ENCODE peak calls at places on chromosomes 3 and 15, in nine cellular contexts. Q is D721Med, E is hippocampal formation, N is right lobe of liver, O is NCI-H1092 treated with DMSO at 0.1 percent for 48 hours, V is mesendoderm, Z is NCI-H510A treated with DMSO at 0.1 percent for 48 hours, W is osteocyte, I is GDM1. H is an unnamed sample.

GRCh38 chr15:91865903-91866302 is 12.4 kb downstream of the SLCO3A1 start:
- DNase-seq in N (no peak), Q (no peak), V (no peak), I (no peak), W (no peak), E (no peak), O (no peak), Z (no peak), H (no peak)

GRCh38 chr3:171506743-171507319 is 46.6 kb upstream of the TNIK start:
- DNase-seq in Q (no peak), W (no peak), N (no peak), I (no peak), O (no peak), V (no peak), E (no peak), Z (no peak), H (no peak)

GRCh38 chr3:140216249-140216648 is 281.3 kb downstream of the CLSTN2 start:
- DNase-seq in W (no peak), Q (no peak), Z (no peak), E (no peak), O (no peak), V (peak; percentile 28), I (no peak), N (no peak), H (no peak)

GRCh38 chr3:86867990-86868389 is 123.0 kb downstream of the VGLL3 start:
- DNase-seq in W (no peak), I (no peak), E (no peak), V (no peak), Q (no peak), O (no peak), N (no peak), Z (no peak), H (no peak)

GRCh38 chr15:43518073-43518761 is 809 bp downstream of the MAP1A start:
- DNase-seq in N (no peak), Z (peak; percentile 72), O (peak; percentile 73), Q (no peak), W (no peak), I (peak; percentile 65), E (peak; percentile 77), V (peak; percentile 75), H (no peak)

GRCh38 chr15:100193277-100193860 is 148.4 kb downstream of the ADAMTS17 start:
- DNase-seq in E (no peak), N (no peak), W (no peak), I (no peak), V (no peak), Q (no peak), Z (no peak), O (no peak), H (no peak)

GRCh38 chr15:92011611-92012367 is 158.3 kb downstream of the SLCO3A1 start:
- DNase-seq in Q (no peak), I (no peak), E (no peak), N (no peak), O (no peak), W (no peak), Z (peak; percentile 54), V (peak; percentile 65), H (no peak)

GRCh38 chr3:64293121-64293520 is 67.9 kb upstream of the PRICKLE2 start:
- DNase-seq in V (no peak), I (no peak), Z (no peak), W (no peak), Q (no peak), E (no peak), N (no peak), O (no peak), H (no peak)

GRCh38 chr3:196968233-196969000 is at the start of gene PIGZ:
- DNase-seq in N (peak; percentile 53), V (no peak), E (peak; percentile 29), Z (peak; percentile 9), I (peak; percentile 54), W (no peak), Q (no peak), O (peak; percentile 28), H (no peak)

GRCh38 chr3:194162817-194163584 is 27.1 kb downstream of the HES1 start:
- DNase-seq in N (no peak), W (no peak), E (no peak), Z (no peak), O (no peak), V (no peak), I (no peak), Q (no peak), H (no peak)

GRCh38 chr3:88824646-88825303 is 282.6 kb upstream of the EPHA3 start:
- DNase-seq in O (no peak), I (no peak), Z (no peak), V (no peak), W (no peak), N (no peak), Q (no peak), E (no peak), H (no peak)

GRCh38 chr3:100899440-100900091 is 93.7 kb downstream of the ABI3BP start:
- DNase-seq in O (no peak), Q (no peak), V (no peak), I (no peak), N (no peak), W (no peak), E (no peak), Z (no peak), H (no peak)

GRCh38 chr15:64574220-64574994 is 114.0 kb downstream of the ZNF609 start:
- DNase-seq in N (no peak), I (no peak), W (no peak), Q (peak; percentile 34), V (no peak), E (no peak), O (no peak), Z (no peak), H (no peak)

GRCh38 chr3:154356009-154356408 is 31.7 kb upstream of the DHX36 start:
- DNase-seq in Z (no peak), Q (no peak), N (no peak), E (no peak), I (no peak), O (no peak), W (no peak), V (no peak), H (no peak)

GRCh38 chr3:129001817-129002572 is 891 bp downstream of the EFCC1 start:
- DNase-seq in I (peak; percentile 35), Q (no peak), W (no peak), V (peak; percentile 46), Z (peak; percentile 15), O (no peak), E (no peak), N (no peak), H (no peak)

GRCh38 chr3:51955893-51956770 is 951 bp downstream of the GPR62 start:
- DNase-seq in Z (no peak), N (peak; percentile 57), E (peak; percentile 68), O (no peak), W (no peak), V (peak; percentile 83), I (no peak), Q (no peak), H (no peak)

GRCh38 chr3:188421836-188422540 is 268.0 kb downstream of the LPP start:
- DNase-seq in Z (no peak), Q (no peak), I (no peak), N (no peak), E (no peak), O (no peak), W (no peak), V (no peak), H (no peak)

GRCh38 chr3:179046497-179047353 is 24.9 kb downstream of the ZMAT3 start:
- DNase-seq in I (no peak), Q (no peak), V (no peak), Z (no peak), E (no peak), N (no peak), W (no peak), O (no peak), H (no peak)

GRCh38 chr3:50190921-50191660 is at the start of gene GNAT1:
- DNase-seq in V (no peak), O (no peak), W (no peak), I (no peak), N (no peak), Z (no peak), Q (no peak), E (no peak), H (no peak)

GRCh38 chr3:114790752-114791151 is 356.3 kb downstream of the ZBTB20 start:
- DNase-seq in W (no peak), O (no peak), Z (no peak), Q (no peak), E (no peak), V (no peak), N (no peak), I (no peak), H (no peak)

GRCh38 chr3:154745925-154746324 is 315.9 kb upstream of the GPR149 start:
- DNase-seq in Q (no peak), N (no peak), W (no peak), O (no peak), I (no peak), V (no peak), Z (no peak), E (no peak), H (no peak)

GRCh38 chr3:80997622-80998021 is 763.8 kb downstream of the GBE1 start:
- DNase-seq in V (peak; percentile 2), Q (no peak), E (no peak), I (no peak), W (no peak), O (no peak), Z (no peak), N (no peak), H (no peak)

GRCh38 chr3:143302638-143303171 is 183.1 kb downstream of the CHST2 start:
- DNase-seq in W (peak; percentile 88), O (no peak), I (peak; percentile 13), Z (no peak), Q (no peak), E (no peak), V (peak; percentile 11), N (peak; percentile 53), H (no peak)

GRCh38 chr15:69451951-69452701 is 492 bp upstream of the RPLP1 start:
- DNase-seq in W (no peak), O (no peak), N (no peak), Q (no peak), V (no peak), I (no peak), Z (peak; percentile 69), E (no peak), H (no peak)

GRCh38 chr3:50248387-50248786 is 12.4 kb downstream of the GNAI2 start:
- DNase-seq in I (no peak), Q (no peak), V (no peak), W (no peak), Z (no peak), E (no peak), N (peak; percentile 55), O (no peak), H (no peak)

GRCh38 chr3:41863024-41863423 is 98.9 kb downstream of the ULK4 start:
- DNase-seq in Q (no peak), I (no peak), Z (no peak), O (no peak), E (no peak), V (peak; percentile 65), N (no peak), W (no peak), H (no peak)

GRCh38 chr3:146636881-146637280 is 31.7 kb upstream of the PLSCR5 start:
- DNase-seq in O (no peak), I (no peak), N (no peak), V (no peak), Z (no peak), W (no peak), Q (no peak), E (no peak), H (no peak)

H was measured in esophagus muscularis mucosa.